ENCODE peak calls at places on chromosomes 12 and 14, in six cellular contexts. One of them, this sample, is unnamed.

GRCh38 chr12:71214511-71215285 is 56.9 kb upstream of the TSPAN8 start:
- DNase-seq in tibial nerve: no peak
- DNase-seq in ovary: no peak
- DNase-seq in uterus: no peak
- DNase-seq in transverse colon: peak; percentile 62
- DNase-seq in endothelial cell of umbilical vein: no peak
- DNase-seq in this sample: no peak

GRCh38 chr12:73950506-73950905 is 587.1 kb upstream of the ATXN7L3B start:
- DNase-seq in uterus: no peak
- DNase-seq in ovary: no peak
- DNase-seq in tibial nerve: no peak
- DNase-seq in transverse colon: no peak
- DNase-seq in endothelial cell of umbilical vein: no peak
- DNase-seq in this sample: no peak

GRCh38 chr12:109818900-109819500 is 14.2 kb downstream of the TRPV4 start:
- DNase-seq in transverse colon: no peak
- DNase-seq in uterus: no peak
- DNase-seq in tibial nerve: no peak
- DNase-seq in endothelial cell of umbilical vein: no peak
- DNase-seq in ovary: no peak
- DNase-seq in this sample: no peak

GRCh38 chr12:49893753-49894752 is 9.6 kb downstream of the FAIM2 start:
- DNase-seq in transverse colon: no peak
- DNase-seq in ovary: no peak
- DNase-seq in uterus: no peak
- DNase-seq in endothelial cell of umbilical vein: peak; percentile 62
- DNase-seq in tibial nerve: no peak
- DNase-seq in this sample: no peak

GRCh38 chr12:15584366-15585041 is 204.7 kb downstream of the EPS8 start:
- DNase-seq in ovary: no peak
- DNase-seq in tibial nerve: no peak
- DNase-seq in endothelial cell of umbilical vein: peak; percentile 52
- DNase-seq in uterus: no peak
- DNase-seq in transverse colon: no peak
- DNase-seq in this sample: peak; percentile 52

GRCh38 chr14:23025181-23025788 is 9.4 kb downstream of the PSMB5 start:
- DNase-seq in transverse colon: no peak
- DNase-seq in uterus: no peak
- DNase-seq in ovary: no peak
- DNase-seq in endothelial cell of umbilical vein: no peak
- DNase-seq in tibial nerve: no peak
- DNase-seq in this sample: no peak

GRCh38 chr12:51639361-51639760 is 48.3 kb downstream of the SCN8A start:
- DNase-seq in tibial nerve: no peak
- DNase-seq in uterus: no peak
- DNase-seq in endothelial cell of umbilical vein: no peak
- DNase-seq in transverse colon: no peak
- DNase-seq in ovary: no peak
- DNase-seq in this sample: no peak

GRCh38 chr12:100234591-100235304 is 32.1 kb downstream of the DEPDC4 start:
- DNase-seq in transverse colon: no peak
- DNase-seq in ovary: no peak
- DNase-seq in uterus: no peak
- DNase-seq in tibial nerve: no peak
- DNase-seq in endothelial cell of umbilical vein: peak; percentile 58
- DNase-seq in this sample: no peak

GRCh38 chr14:97723834-97724770 is 926.9 kb downstream of the VRK1 start:
- DNase-seq in endothelial cell of umbilical vein: no peak
- DNase-seq in tibial nerve: no peak
- DNase-seq in transverse colon: no peak
- DNase-seq in ovary: no peak
- DNase-seq in uterus: no peak
- DNase-seq in this sample: no peak

GRCh38 chr14:64728856-64729255 is 24.6 kb downstream of the PLEKHG3 start:
- DNase-seq in transverse colon: no peak
- DNase-seq in tibial nerve: no peak
- DNase-seq in uterus: no peak
- DNase-seq in endothelial cell of umbilical vein: no peak
- DNase-seq in ovary: no peak
- DNase-seq in this sample: no peak

GRCh38 chr14:64730061-64730440 is 25.8 kb downstream of the PLEKHG3 start:
- DNase-seq in tibial nerve: no peak
- DNase-seq in uterus: no peak
- DNase-seq in ovary: no peak
- DNase-seq in transverse colon: no peak
- DNase-seq in endothelial cell of umbilical vein: no peak
- DNase-seq in this sample: no peak

GRCh38 chr14:64730681-64731080 is 26.5 kb downstream of the PLEKHG3 start:
- DNase-seq in tibial nerve: no peak
- DNase-seq in transverse colon: no peak
- DNase-seq in uterus: no peak
- DNase-seq in endothelial cell of umbilical vein: no peak
- DNase-seq in ovary: no peak
- DNase-seq in this sample: no peak

GRCh38 chr14:64728106-64728505 is 23.9 kb downstream of the PLEKHG3 start:
- DNase-seq in transverse colon: no peak
- DNase-seq in endothelial cell of umbilical vein: no peak
- DNase-seq in uterus: no peak
- DNase-seq in ovary: no peak
- DNase-seq in tibial nerve: no peak
- DNase-seq in this sample: no peak

DNA sequence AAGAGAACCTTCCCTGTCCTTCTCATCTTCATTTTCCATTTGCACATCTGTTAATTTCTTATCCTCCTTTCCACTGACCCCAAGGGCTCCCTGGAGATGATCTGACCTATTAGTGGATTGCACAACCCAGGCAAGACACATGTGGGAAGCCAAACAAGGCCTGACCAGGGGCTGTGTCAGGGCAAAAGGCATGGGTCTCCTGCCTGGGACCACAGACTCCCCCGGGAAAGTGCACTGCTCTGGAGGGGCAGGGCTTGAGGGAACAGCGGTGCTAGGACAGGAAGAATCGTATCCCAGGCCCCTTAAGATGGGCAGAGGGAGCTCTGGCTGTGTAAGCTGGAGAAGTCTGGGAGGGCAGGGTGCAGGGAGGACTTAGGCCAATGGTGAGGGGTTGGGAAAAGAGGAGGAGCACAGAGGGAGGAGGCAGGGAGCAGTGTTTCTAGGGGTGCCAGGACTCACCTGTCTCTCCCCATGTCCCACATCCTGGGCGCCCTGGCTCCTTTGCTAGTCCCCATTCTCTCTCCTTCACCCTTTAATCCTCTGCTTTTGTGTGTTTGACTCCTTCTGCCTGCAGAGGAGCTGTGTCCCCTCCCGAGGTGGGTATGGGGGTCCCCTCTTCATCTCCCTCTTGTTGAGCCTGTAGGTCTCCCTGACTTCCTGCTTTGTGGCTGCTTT is 25.3 kb downstream of the PLEKHG3 start:
- DNase-seq in transverse colon: no peak
- DNase-seq in uterus: no peak
- DNase-seq in ovary: no peak
- DNase-seq in endothelial cell of umbilical vein: no peak
- DNase-seq in tibial nerve: no peak
- DNase-seq in this sample: no peak
- H3K4me3 ChIP-seq in transverse colon: no peak overlapping the region
- H3K4me3 ChIP-seq in uterus: no peak overlapping the region
- H3K4me3 ChIP-seq in ovary: no peak overlapping the region
- H3K4me3 ChIP-seq in endothelial cell of umbilical vein: no peak overlapping the region
- H3K4me3 ChIP-seq in tibial nerve: no peak overlapping the region
- H3K4me3 ChIP-seq in this sample: no peak overlapping the region

GRCh38 chr14:105182296-105183020 is 1.3 kb upstream of the NUDT14 start:
- DNase-seq in endothelial cell of umbilical vein: no peak
- DNase-seq in transverse colon: no peak
- DNase-seq in tibial nerve: no peak
- DNase-seq in ovary: no peak
- DNase-seq in uterus: no peak
- DNase-seq in this sample: no peak

GRCh38 chr14:105178868-105179140 is 2.3 kb downstream of the NUDT14 start:
- DNase-seq in tibial nerve: no peak
- DNase-seq in transverse colon: no peak
- DNase-seq in ovary: no peak
- DNase-seq in endothelial cell of umbilical vein: no peak
- DNase-seq in uterus: no peak
- DNase-seq in this sample: no peak

GRCh38 chr14:105179191-105179590 is 1.9 kb downstream of the NUDT14 start:
- DNase-seq in tibial nerve: no peak
- DNase-seq in transverse colon: no peak
- DNase-seq in uterus: no peak
- DNase-seq in endothelial cell of umbilical vein: no peak
- DNase-seq in ovary: no peak
- DNase-seq in this sample: no peak

GRCh38 chr14:105181542-105182295 is 607 bp upstream of the NUDT14 start:
- DNase-seq in tibial nerve: no peak
- DNase-seq in ovary: no peak
- DNase-seq in uterus: no peak
- DNase-seq in transverse colon: no peak
- DNase-seq in endothelial cell of umbilical vein: no peak
- DNase-seq in this sample: no peak

GRCh38 chr14:105180598-105181528 is at the start of gene NUDT14:
- DNase-seq in uterus: peak; percentile 57
- DNase-seq in ovary: peak; percentile 79
- DNase-seq in tibial nerve: no peak
- DNase-seq in endothelial cell of umbilical vein: peak; percentile 57
- DNase-seq in transverse colon: peak; percentile 93
- DNase-seq in this sample: peak; percentile 86
- TF ChIP-seq POLR2A in uterus: no peak
- TF ChIP-seq POLR2A in ovary: no peak
- TF ChIP-seq POLR2A in tibial nerve: no peak
- TF ChIP-seq POLR2A in endothelial cell of umbilical vein: peak; percentile 49
- TF ChIP-seq POLR2A in transverse colon: no peak
- TF ChIP-seq POLR2A in this sample: no peak

GRCh38 chr12:111444314-111444705 is 38.6 kb downstream of the SH2B3 start:
- DNase-seq in transverse colon: peak; percentile 12
- DNase-seq in ovary: no peak
- DNase-seq in tibial nerve: no peak
- DNase-seq in endothelial cell of umbilical vein: no peak
- DNase-seq in uterus: no peak
- DNase-seq in this sample: no peak

GRCh38 chr12:111444706-111445310 is 39.1 kb downstream of the SH2B3 start:
- DNase-seq in ovary: no peak
- DNase-seq in transverse colon: peak; percentile 80
- DNase-seq in uterus: peak; percentile 35
- DNase-seq in endothelial cell of umbilical vein: no peak
- DNase-seq in tibial nerve: no peak
- DNase-seq in this sample: peak; percentile 60

GRCh38 chr12:111442301-111443045 is 36.8 kb downstream of the SH2B3 start:
- DNase-seq in endothelial cell of umbilical vein: no peak
- DNase-seq in transverse colon: peak; percentile 44
- DNase-seq in uterus: no peak
- DNase-seq in tibial nerve: no peak
- DNase-seq in ovary: no peak
- DNase-seq in this sample: no peak

GRCh38 chr12:111443086-111443485 is 37.4 kb downstream of the SH2B3 start:
- DNase-seq in tibial nerve: no peak
- DNase-seq in ovary: no peak
- DNase-seq in endothelial cell of umbilical vein: no peak
- DNase-seq in transverse colon: no peak
- DNase-seq in uterus: no peak
- DNase-seq in this sample: no peak

GRCh38 chr12:111443586-111443985 is 37.9 kb downstream of the SH2B3 start:
- DNase-seq in endothelial cell of umbilical vein: no peak
- DNase-seq in tibial nerve: no peak
- DNase-seq in uterus: no peak
- DNase-seq in transverse colon: peak; percentile 23
- DNase-seq in ovary: no peak
- DNase-seq in this sample: no peak
- H3K4me1 ChIP-seq in endothelial cell of umbilical vein: peaks cover 69% of the 10 kb centered on the region
- H3K4me1 ChIP-seq in tibial nerve: no peaks in the 10 kb centered on the region
- H3K4me1 ChIP-seq in uterus: no peaks in the 10 kb centered on the region
- H3K4me1 ChIP-seq in transverse colon: peaks cover 86% of the 10 kb centered on the region
- H3K4me1 ChIP-seq in ovary: peaks cover 6% of the 10 kb centered on the region
- H3K4me1 ChIP-seq in this sample: peaks cover 26% of the 10 kb centered on the region

GRCh38 chr14:30873308-30874119 is 845 bp upstream of the COCH start:
- DNase-seq in tibial nerve: no peak
- DNase-seq in uterus: no peak
- DNase-seq in transverse colon: no peak
- DNase-seq in ovary: no peak
- DNase-seq in endothelial cell of umbilical vein: no peak
- DNase-seq in this sample: no peak

GRCh38 chr14:30876692-30877091 is 2.3 kb downstream of the COCH start:
- DNase-seq in tibial nerve: no peak
- DNase-seq in transverse colon: no peak
- DNase-seq in ovary: no peak
- DNase-seq in uterus: no peak
- DNase-seq in endothelial cell of umbilical vein: no peak
- DNase-seq in this sample: no peak

GRCh38 chr14:30874120-30874998 is at the start of gene COCH:
- DNase-seq in ovary: peak; percentile 21
- DNase-seq in transverse colon: peak; percentile 54
- DNase-seq in tibial nerve: no peak
- DNase-seq in endothelial cell of umbilical vein: no peak
- DNase-seq in uterus: no peak
- DNase-seq in this sample: no peak

GRCh38 chr14:30874999-30875787 is 834 bp downstream of the COCH start:
- DNase-seq in uterus: no peak
- DNase-seq in transverse colon: peak; percentile 10
- DNase-seq in endothelial cell of umbilical vein: peak; percentile 19
- DNase-seq in tibial nerve: no peak
- DNase-seq in ovary: no peak
- DNase-seq in this sample: no peak

DNA sequence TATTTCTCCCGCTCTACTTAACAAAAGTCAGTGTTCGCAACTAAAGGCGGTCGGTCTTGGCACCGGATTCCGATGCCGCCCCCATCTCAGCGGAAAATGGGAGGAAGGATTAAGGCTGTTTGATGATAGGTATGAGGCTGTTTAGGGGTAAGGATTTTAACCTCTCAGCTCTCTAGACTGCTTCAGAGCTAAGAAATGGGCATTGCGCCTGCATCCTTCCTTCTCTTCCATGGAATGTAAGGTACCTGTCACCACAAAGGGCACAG is 1.4 kb downstream of the COCH start:
- DNase-seq in transverse colon: no peak
- DNase-seq in uterus: no peak
- DNase-seq in tibial nerve: no peak
- DNase-seq in endothelial cell of umbilical vein: no peak
- DNase-seq in ovary: no peak
- DNase-seq in this sample: no peak
- H3K4me3 ChIP-seq in transverse colon: no peak overlapping the region
- H3K4me3 ChIP-seq in uterus: no peak overlapping the region
- H3K4me3 ChIP-seq in tibial nerve: no peak overlapping the region
- H3K4me3 ChIP-seq in endothelial cell of umbilical vein: no peak overlapping the region
- H3K4me3 ChIP-seq in ovary: no peak overlapping the region
- H3K4me3 ChIP-seq in this sample: no peak overlapping the region

DNA sequence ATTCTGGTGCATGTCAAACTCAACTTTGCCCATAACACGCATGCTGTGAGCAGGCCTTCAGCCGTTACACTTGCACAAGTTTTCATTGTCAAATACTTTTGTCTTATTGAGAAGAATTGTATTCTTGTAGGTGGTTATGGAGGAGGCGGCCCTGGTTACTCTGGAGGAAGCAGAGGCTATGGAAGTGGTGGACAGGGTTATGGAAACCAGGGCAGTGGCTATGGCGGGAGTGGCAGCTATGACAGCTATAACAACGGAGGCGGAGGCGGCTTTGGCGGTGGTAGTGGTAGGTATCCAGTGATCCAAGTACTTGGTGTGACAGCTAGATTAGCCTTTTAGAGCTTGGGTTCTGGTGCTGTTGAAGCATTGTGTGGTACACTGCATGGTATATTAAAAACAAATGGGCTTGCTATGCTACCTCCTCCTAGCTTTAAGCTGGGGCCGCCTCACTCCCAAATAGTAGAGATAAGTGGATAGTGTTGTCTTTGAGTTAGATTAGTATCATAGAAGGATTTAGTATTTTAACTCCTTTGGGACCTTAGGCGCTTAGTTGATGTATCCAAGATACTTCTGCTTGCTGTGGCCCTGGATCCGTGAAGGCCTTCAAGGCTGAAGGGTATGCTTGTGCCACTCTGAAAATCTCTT is 2.5 kb downstream of the HNRNPA1 start:
- DNase-seq in endothelial cell of umbilical vein: no peak
- DNase-seq in transverse colon: peak; percentile 43
- DNase-seq in uterus: no peak
- DNase-seq in ovary: no peak
- DNase-seq in tibial nerve: no peak
- DNase-seq in this sample: no peak
- TF ChIP-seq POLR2A in endothelial cell of umbilical vein: peak; percentile 28
- TF ChIP-seq POLR2A in transverse colon: no peak
- TF ChIP-seq POLR2A in uterus: no peak
- TF ChIP-seq POLR2A in ovary: no peak
- TF ChIP-seq POLR2A in tibial nerve: no peak
- TF ChIP-seq POLR2A in this sample: no peak